ENCODE peak calls at places on chromosomes 12 and 14, in ten cellular contexts. R is Peyer's patch, Q is H54, P is NB4, O is lower leg skin, S is heart left ventricle, N is GM12892, G is gastrocnemius medialis, C is uterus, U is ovary. I is an unnamed sample.

GRCh38 chr12:66232258-66232657 is 43.2 kb downstream of the IRAK3 start:
- DNase-seq in R (no peak), Q (no peak), P (no peak), O (no peak), S (no peak), N (no peak), G (no peak), C (no peak), U (no peak), I (no peak)

GRCh38 chr12:124490584-124491305 is 76.7 kb downstream of the NCOR2 start:
- DNase-seq in R (peak; percentile 74), Q (no peak), P (no peak), O (no peak), S (peak; percentile 89), N (no peak), G (peak; percentile 78), C (peak; percentile 66), U (no peak), I (peak; percentile 95)

GRCh38 chr14:103650213-103650612 is 21.2 kb downstream of the KLC1 start:
- DNase-seq in R (no peak), Q (no peak), P (no peak), O (no peak), S (no peak), N (no peak), G (no peak), C (no peak), U (no peak), I (no peak)

GRCh38 chr12:1289371-1290155 is 298.5 kb downstream of the ERC1 start:
- DNase-seq in R (no peak), Q (no peak), P (peak; percentile 33), O (no peak), S (no peak), N (no peak), G (no peak), C (no peak), U (no peak), I (no peak)

GRCh38 chr12:119704065-119704747 is 36.3 kb downstream of the PRKAB1 start:
- DNase-seq in R (no peak), Q (peak; percentile 38), P (peak; percentile 37), O (no peak), S (peak; percentile 61), N (no peak), G (peak; percentile 27), C (no peak), U (no peak), I (no peak)

GRCh38 chr14:101412741-101413140 is 148.6 kb upstream of the DIO3 start:
- DNase-seq in R (no peak), Q (no peak), P (no peak), O (no peak), S (no peak), N (no peak), G (no peak), C (no peak), U (no peak), I (no peak)

GRCh38 chr12:105897311-105897725 is 241.4 kb downstream of the NUAK1 start:
- DNase-seq in R (no peak), Q (no peak), P (no peak), O (no peak), S (no peak), N (no peak), G (no peak), C (no peak), U (no peak), I (no peak)

GRCh38 chr12:31562594-31563328 is 28.2 kb downstream of the DENND5B start:
- DNase-seq in R (no peak), Q (no peak), P (no peak), O (no peak), S (no peak), N (no peak), G (no peak), C (no peak), U (no peak), I (no peak)

GRCh38 chr12:65305346-65305950 is 27.0 kb downstream of the MSRB3 start:
- DNase-seq in R (no peak), Q (no peak), P (no peak), O (no peak), S (no peak), N (no peak), G (no peak), C (no peak), U (no peak), I (no peak)

GRCh38 chr12:6383572-6384498 is at the start of gene LTBR:
- DNase-seq in R (peak; percentile 97), Q (no peak), P (peak; percentile 95), O (peak; percentile 99), S (peak; percentile 97), N (no peak), G (peak; percentile 97), C (peak; percentile 97), U (peak; percentile 96), I (peak; percentile 52)

GRCh38 chr14:80215756-80216581 is 4.7 kb upstream of the DIO2 start:
- DNase-seq in R (no peak), Q (no peak), P (no peak), O (no peak), S (peak; percentile 66), N (no peak), G (peak; percentile 31), C (no peak), U (no peak), I (no peak)

GRCh38 chr12:70812124-70812523 is 108.4 kb downstream of the PTPRR start:
- DNase-seq in R (peak; percentile 57), Q (no peak), P (no peak), O (no peak), S (no peak), N (no peak), G (no peak), C (no peak), U (no peak), I (no peak)

GRCh38 chr14:72907327-72907826 is 13.5 kb upstream of the DPF3 start:
- DNase-seq in R (no peak), Q (no peak), P (no peak), O (no peak), S (no peak), N (no peak), G (no peak), C (no peak), U (no peak), I (peak; percentile 84)

GRCh38 chr14:45426685-45427282 is 173.8 kb upstream of the MIS18BP1 start:
- DNase-seq in R (no peak), Q (peak; percentile 6), P (peak; percentile 51), O (no peak), S (no peak), N (no peak), G (no peak), C (no peak), U (no peak), I (peak; percentile 56)

DNA sequence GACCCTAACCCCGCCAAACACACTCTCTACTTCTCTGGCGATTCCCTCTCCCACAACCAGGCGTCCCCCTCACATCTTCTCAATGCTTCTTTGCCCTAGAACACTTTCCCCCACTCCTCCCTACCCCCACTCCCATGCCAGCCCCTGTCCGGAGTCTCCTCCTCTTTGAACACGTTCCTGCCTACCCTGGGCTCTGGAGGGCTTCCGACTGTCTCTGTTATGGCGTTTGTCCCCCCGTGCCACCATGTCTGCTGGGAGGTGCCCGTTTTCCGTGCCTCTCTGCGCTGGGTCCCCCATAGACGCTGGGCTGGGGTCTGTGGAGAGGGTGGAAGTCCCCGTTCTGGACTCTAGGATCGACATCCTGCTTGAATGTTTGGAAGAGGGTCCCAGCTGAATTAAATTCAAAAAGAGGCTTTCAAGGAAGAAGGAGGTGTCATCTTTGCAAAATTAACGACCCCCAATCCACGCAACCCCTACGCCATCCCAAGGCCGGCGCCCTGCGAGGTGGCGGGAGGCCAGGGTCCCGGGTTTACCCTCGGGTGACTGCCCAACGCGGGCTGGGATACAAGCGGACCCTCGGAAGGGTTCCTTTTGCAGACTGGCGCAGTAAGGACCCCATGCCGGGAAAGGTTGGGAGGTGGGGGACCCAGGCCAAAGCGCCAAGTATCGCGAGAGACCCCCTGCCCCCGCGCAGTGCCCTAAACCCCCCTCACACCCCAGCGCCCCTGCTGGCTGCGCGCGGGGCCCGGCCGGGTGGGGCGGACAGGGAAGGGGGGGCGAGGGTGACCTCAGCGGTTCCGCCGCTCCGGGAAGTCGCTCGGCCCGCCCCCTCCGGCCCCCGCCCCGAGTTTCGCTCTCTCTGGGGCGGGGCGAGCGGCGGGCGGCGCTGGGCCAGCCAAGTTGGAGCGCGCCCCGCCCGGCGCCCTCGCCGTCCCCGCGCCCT is 973 bp upstream of the ZBTB42 start:
- DNase-seq in R (peak; percentile 91), Q (peak; percentile 61), P (peak; percentile 78), O (peak; percentile 97), S (peak; percentile 93), N (peak; percentile 86), G (peak; percentile 68), C (peak; percentile 88), U (peak; percentile 86), I (peak; percentile 88)
- TF ChIP-seq POLR2A in R (no peak), Q (no peak), P (no peak), O (no peak), S (no peak), N (no peak), G (no peak), C (peak; percentile 56), U (peak; percentile 50), I (no peak)

GRCh38 chr12:110047297-110047940 is 903 bp downstream of the C12orf76 start:
- DNase-seq in R (no peak), Q (no peak), P (no peak), O (no peak), S (no peak), N (no peak), G (no peak), C (no peak), U (no peak), I (no peak)

GRCh38 chr12:110048242-110049027 is at the start of gene C12orf76:
- DNase-seq in R (peak; percentile 94), Q (peak; percentile 70), P (peak; percentile 100), O (peak; percentile 97), S (peak; percentile 94), N (peak; percentile 84), G (peak; percentile 75), C (peak; percentile 93), U (peak; percentile 90), I (peak; percentile 93)

GRCh38 chr12:110046451-110047187 is 1.7 kb downstream of the C12orf76 start:
- DNase-seq in R (no peak), Q (no peak), P (peak; percentile 40), O (no peak), S (no peak), N (no peak), G (no peak), C (no peak), U (no peak), I (peak; percentile 21)

GRCh38 chr12:110050927-110051326 is 2.6 kb upstream of the C12orf76 start:
- DNase-seq in R (no peak), Q (no peak), P (no peak), O (no peak), S (no peak), N (no peak), G (no peak), C (no peak), U (no peak), I (no peak)
- TF ChIP-seq POLR2A in R (no peak), Q (no peak), P (no peak), O (no peak), S (no peak), N (no peak), G (no peak), C (no peak), U (no peak), I (no peak)

GRCh38 chr12:47066278-47067048 is 13.0 kb upstream of the PCED1B start:
- DNase-seq in R (no peak), Q (no peak), P (no peak), O (no peak), S (no peak), N (no peak), G (no peak), C (no peak), U (no peak), I (no peak)
- TF ChIP-seq POLR2A in R (no peak), Q (no peak), P (no peak), O (no peak), S (no peak), N (no peak), G (no peak), C (no peak), U (no peak), I (no peak)

GRCh38 chr14:70821916-70822705 is 12.8 kb upstream of the MAP3K9 start:
- DNase-seq in R (peak; percentile 75), Q (peak; percentile 40), P (peak; percentile 79), O (peak; percentile 90), S (peak; percentile 59), N (peak; percentile 62), G (no peak), C (peak; percentile 44), U (peak; percentile 59), I (no peak)
- TF ChIP-seq POLR2A in R (peak; percentile 21), Q (no peak), P (peak; percentile 51), O (no peak), S (no peak), N (no peak), G (no peak), C (no peak), U (peak; percentile 32), I (no peak)

I was measured in erythroblast.